ENCODE peak calls at places on chromosomes 13 and 19, in ten cellular contexts. M is neural crest cell; B is stimulated activated CD8-positive, alpha-beta memory T cell treated with anti-CD3 and anti-CD28 coated beads, Interleukin-15, amount 100 ng/mL, for 1 hour; T is left ventricle myocardium superior; V is ELF-1; S is pancreas; Q is EH; F is amniotic stem cell; X is C1 segment of cervical spinal cord; H is HFFc6. W is an unnamed sample.

GRCh38 chr19:42122691-42123607 is 9.3 kb downstream of the POU2F2 start:
- DNase-seq in M (no peak), B (no peak), T (no peak), V (no peak), S (no peak), Q (no peak), F (no peak), X (no peak), H (no peak), W (no peak)

GRCh38 chr13:79171131-79172061 is 234.7 kb downstream of the RBM26 start:
- DNase-seq in M (no peak), B (no peak), T (no peak), V (peak; percentile 9), S (no peak), Q (no peak), F (no peak), X (no peak), H (no peak), W (no peak)

GRCh38 chr19:32676186-32676894 is 692 bp downstream of the RGS9BP start:
- DNase-seq in M (no peak), B (no peak), T (peak; percentile 46), V (peak; percentile 61), S (peak; percentile 84), Q (no peak), F (no peak), X (no peak), H (no peak), W (no peak)

GRCh38 chr13:97021241-97021640 is 27.0 kb upstream of the OXGR1 start:
- DNase-seq in M (no peak), B (no peak), T (no peak), V (no peak), S (no peak), Q (no peak), F (no peak), X (no peak), H (no peak), W (no peak)

GRCh38 chr13:99339736-99340392 is 32.7 kb upstream of the GPR183 start:
- DNase-seq in M (no peak), B (no peak), T (no peak), V (no peak), S (no peak), Q (peak; percentile 30), F (no peak), X (no peak), H (peak; percentile 27), W (no peak)

GRCh38 chr13:44810067-44810840 is 179.0 kb downstream of the NUFIP1 start:
- DNase-seq in M (no peak), B (no peak), T (no peak), V (no peak), S (no peak), Q (peak; percentile 28), F (no peak), X (no peak), H (no peak), W (peak; percentile 83)

GRCh38 chr19:29850482-29850881 is 38.7 kb downstream of the CCNE1 start:
- DNase-seq in M (no peak), B (no peak), T (no peak), V (no peak), S (no peak), Q (no peak), F (no peak), X (no peak), H (no peak), W (no peak)

GRCh38 chr19:44924243-44924725 is 9.9 kb downstream of the APOC1 start:
- DNase-seq in M (no peak), B (no peak), T (no peak), V (no peak), S (no peak), Q (no peak), F (no peak), X (no peak), H (no peak), W (no peak)

GRCh38 chr19:44626067-44626624 is 12.8 kb downstream of the IGSF23 start:
- DNase-seq in M (no peak), B (no peak), T (no peak), V (no peak), S (no peak), Q (peak; percentile 99), F (peak; percentile 64), X (no peak), H (peak; percentile 93), W (peak; percentile 91)

GRCh38 chr13:49812806-49813205 is 20.3 kb upstream of the KPNA3 start:
- DNase-seq in M (no peak), B (no peak), T (no peak), V (no peak), S (no peak), Q (no peak), F (no peak), X (no peak), H (no peak), W (no peak)

GRCh38 chr13:59176775-59177174 is 987.0 kb downstream of the DIAPH3 start:
- DNase-seq in M (no peak), B (no peak), T (no peak), V (peak; percentile 17), S (no peak), Q (peak; percentile 13), F (no peak), X (no peak), H (no peak), W (no peak)

GRCh38 chr13:33494596-33495214 is 209.2 kb upstream of the STARD13 start:
- DNase-seq in M (no peak), B (no peak), T (no peak), V (peak; percentile 23), S (no peak), Q (peak; percentile 96), F (peak; percentile 52), X (no peak), H (peak; percentile 73), W (peak; percentile 46)

GRCh38 chr19:18735752-18736151 is 52.3 kb downstream of the CRTC1 start:
- DNase-seq in M (no peak), B (no peak), T (no peak), V (no peak), S (peak; percentile 82), Q (no peak), F (no peak), X (no peak), H (no peak), W (no peak)

GRCh38 chr19:35006999-35007365 is 6.9 kb downstream of the GRAMD1A start:
- DNase-seq in M (no peak), B (no peak), T (no peak), V (no peak), S (peak; percentile 35), Q (no peak), F (no peak), X (no peak), H (no peak), W (no peak)

GRCh38 chr13:28347456-28348371 is 147.2 kb downstream of the FLT1 start:
- DNase-seq in M (no peak), B (no peak), T (no peak), V (no peak), S (no peak), Q (peak; percentile 71), F (no peak), X (no peak), H (peak; percentile 41), W (no peak)

GRCh38 chr13:114225610-114226009 is 9.1 kb upstream of the CDC16 start:
- DNase-seq in M (no peak), B (no peak), T (no peak), V (no peak), S (no peak), Q (no peak), F (no peak), X (no peak), H (no peak), W (no peak)

GRCh38 chr19:50803633-50804419 is 13.6 kb downstream of the ACP4 start:
- DNase-seq in M (no peak), B (no peak), T (no peak), V (no peak), S (no peak), Q (peak; percentile 11), F (no peak), X (no peak), H (no peak), W (peak; percentile 13)

GRCh38 chr19:37698216-37698615 is 21.3 kb downstream of the ZNF607 start:
- DNase-seq in M (no peak), B (no peak), T (no peak), V (no peak), S (no peak), Q (peak; percentile 15), F (no peak), X (no peak), H (no peak), W (peak; percentile 78)

GRCh38 chr19:41903161-41903953 is 20.4 kb downstream of the ARHGEF1 start:
- DNase-seq in M (no peak), B (no peak), T (no peak), V (no peak), S (no peak), Q (no peak), F (no peak), X (no peak), H (no peak), W (no peak)

GRCh38 chr19:7381073-7381390 is 32.3 kb downstream of the ARHGEF18 start:
- DNase-seq in M (no peak), B (no peak), T (no peak), V (no peak), S (no peak), Q (no peak), F (no peak), X (no peak), H (no peak), W (no peak)

GRCh38 chr13:36130542-36131214 is 504 bp downstream of the DCLK1 start:
- DNase-seq in M (peak; percentile 25), B (no peak), T (peak; percentile 58), V (peak; percentile 37), S (peak; percentile 72), Q (peak; percentile 34), F (no peak), X (no peak), H (no peak), W (peak; percentile 59)